ENCODE peak calls at places on chromosomes 13 and 19, in nine cellular contexts. One of them, this sample, is unnamed.

GRCh38 chr19:28980236-28980868 is 232.6 kb downstream of the UQCRFS1 start:
- DNase-seq in activated T-helper 1 cell treated with anti-CD3 and anti-CD28 coated beads, Interleukin-2, amount 50 U/mL, for 16 hours: no peak
- DNase-seq in stimulated activated CD4-positive, alpha-beta T cell treated with anti-CD3 and anti-CD28 coated beads, Interleukin-12 subunit alpha, Interleukin-12 subunit beta, amount 100 ng/mL, for 4 hours: no peak
- DNase-seq in amniotic stem cell: no peak
- DNase-seq in heart right ventricle: no peak
- DNase-seq in colonic mucosa: no peak
- DNase-seq in transverse colon: no peak
- DNase-seq in endothelial cell of umbilical vein: no peak
- DNase-seq in tibial artery: no peak
- DNase-seq in this sample: no peak

GRCh38 chr13:72296246-72296645 is 429.2 kb upstream of the DACH1 start:
- DNase-seq in stimulated activated CD4-positive, alpha-beta T cell treated with anti-CD3 and anti-CD28 coated beads, Interleukin-12 subunit alpha, Interleukin-12 subunit beta, amount 100 ng/mL, for 4 hours: no peak
- DNase-seq in colonic mucosa: no peak
- DNase-seq in tibial artery: no peak
- DNase-seq in heart right ventricle: no peak
- DNase-seq in transverse colon: no peak
- DNase-seq in amniotic stem cell: no peak
- DNase-seq in endothelial cell of umbilical vein: peak
- DNase-seq in activated T-helper 1 cell treated with anti-CD3 and anti-CD28 coated beads, Interleukin-2, amount 50 U/mL, for 16 hours: no peak
- DNase-seq in this sample: no peak

GRCh38 chr19:45568732-45569131 is 15.9 kb downstream of the OPA3 start:
- DNase-seq in heart right ventricle: no peak
- DNase-seq in stimulated activated CD4-positive, alpha-beta T cell treated with anti-CD3 and anti-CD28 coated beads, Interleukin-12 subunit alpha, Interleukin-12 subunit beta, amount 100 ng/mL, for 4 hours: no peak
- DNase-seq in transverse colon: no peak
- DNase-seq in amniotic stem cell: no peak
- DNase-seq in endothelial cell of umbilical vein: peak
- DNase-seq in tibial artery: no peak
- DNase-seq in colonic mucosa: no peak
- DNase-seq in activated T-helper 1 cell treated with anti-CD3 and anti-CD28 coated beads, Interleukin-2, amount 50 U/mL, for 16 hours: no peak
- DNase-seq in this sample: no peak

GRCh38 chr13:86383151-86383550 is 583.9 kb upstream of the SLITRK6 start:
- DNase-seq in transverse colon: no peak
- DNase-seq in heart right ventricle: no peak
- DNase-seq in stimulated activated CD4-positive, alpha-beta T cell treated with anti-CD3 and anti-CD28 coated beads, Interleukin-12 subunit alpha, Interleukin-12 subunit beta, amount 100 ng/mL, for 4 hours: no peak
- DNase-seq in amniotic stem cell: no peak
- DNase-seq in tibial artery: no peak
- DNase-seq in endothelial cell of umbilical vein: no peak
- DNase-seq in activated T-helper 1 cell treated with anti-CD3 and anti-CD28 coated beads, Interleukin-2, amount 50 U/mL, for 16 hours: no peak
- DNase-seq in colonic mucosa: no peak
- DNase-seq in this sample: no peak

GRCh38 chr13:101516262-101516661 is 63.8 kb downstream of the ITGBL1 start:
- DNase-seq in endothelial cell of umbilical vein: no peak
- DNase-seq in colonic mucosa: no peak
- DNase-seq in activated T-helper 1 cell treated with anti-CD3 and anti-CD28 coated beads, Interleukin-2, amount 50 U/mL, for 16 hours: no peak
- DNase-seq in heart right ventricle: no peak
- DNase-seq in tibial artery: no peak
- DNase-seq in transverse colon: no peak
- DNase-seq in stimulated activated CD4-positive, alpha-beta T cell treated with anti-CD3 and anti-CD28 coated beads, Interleukin-12 subunit alpha, Interleukin-12 subunit beta, amount 100 ng/mL, for 4 hours: no peak
- DNase-seq in amniotic stem cell: no peak
- DNase-seq in this sample: no peak

GRCh38 chr13:42487221-42487620 is 86.7 kb upstream of the TNFSF11 start:
- DNase-seq in tibial artery: no peak
- DNase-seq in endothelial cell of umbilical vein: no peak
- DNase-seq in amniotic stem cell: no peak
- DNase-seq in activated T-helper 1 cell treated with anti-CD3 and anti-CD28 coated beads, Interleukin-2, amount 50 U/mL, for 16 hours: no peak
- DNase-seq in transverse colon: no peak
- DNase-seq in stimulated activated CD4-positive, alpha-beta T cell treated with anti-CD3 and anti-CD28 coated beads, Interleukin-12 subunit alpha, Interleukin-12 subunit beta, amount 100 ng/mL, for 4 hours: no peak
- DNase-seq in colonic mucosa: no peak
- DNase-seq in heart right ventricle: no peak
- DNase-seq in this sample: no peak

GRCh38 chr13:66237411-66238062 is 992.6 kb downstream of the PCDH9 start:
- DNase-seq in heart right ventricle: no peak
- DNase-seq in transverse colon: no peak
- DNase-seq in tibial artery: no peak
- DNase-seq in activated T-helper 1 cell treated with anti-CD3 and anti-CD28 coated beads, Interleukin-2, amount 50 U/mL, for 16 hours: no peak
- DNase-seq in stimulated activated CD4-positive, alpha-beta T cell treated with anti-CD3 and anti-CD28 coated beads, Interleukin-12 subunit alpha, Interleukin-12 subunit beta, amount 100 ng/mL, for 4 hours: no peak
- DNase-seq in amniotic stem cell: no peak
- DNase-seq in endothelial cell of umbilical vein: no peak
- DNase-seq in colonic mucosa: no peak
- DNase-seq in this sample: no peak

GRCh38 chr19:55907746-55908145 is 24.4 kb downstream of the NLRP13 start:
- DNase-seq in transverse colon: no peak
- DNase-seq in tibial artery: no peak
- DNase-seq in amniotic stem cell: no peak
- DNase-seq in colonic mucosa: no peak
- DNase-seq in heart right ventricle: no peak
- DNase-seq in stimulated activated CD4-positive, alpha-beta T cell treated with anti-CD3 and anti-CD28 coated beads, Interleukin-12 subunit alpha, Interleukin-12 subunit beta, amount 100 ng/mL, for 4 hours: no peak
- DNase-seq in activated T-helper 1 cell treated with anti-CD3 and anti-CD28 coated beads, Interleukin-2, amount 50 U/mL, for 16 hours: no peak
- DNase-seq in endothelial cell of umbilical vein: no peak
- DNase-seq in this sample: no peak

GRCh38 chr19:14943601-14944000 is 2.3 kb downstream of the OR7C2 start:
- DNase-seq in tibial artery: no peak
- DNase-seq in transverse colon: no peak
- DNase-seq in heart right ventricle: no peak
- DNase-seq in amniotic stem cell: no peak
- DNase-seq in endothelial cell of umbilical vein: no peak
- DNase-seq in activated T-helper 1 cell treated with anti-CD3 and anti-CD28 coated beads, Interleukin-2, amount 50 U/mL, for 16 hours: no peak
- DNase-seq in colonic mucosa: no peak
- DNase-seq in stimulated activated CD4-positive, alpha-beta T cell treated with anti-CD3 and anti-CD28 coated beads, Interleukin-12 subunit alpha, Interleukin-12 subunit beta, amount 100 ng/mL, for 4 hours: no peak
- DNase-seq in this sample: no peak

GRCh38 chr13:93218583-93218982 is 8.0 kb upstream of the GPC6 start:
- DNase-seq in activated T-helper 1 cell treated with anti-CD3 and anti-CD28 coated beads, Interleukin-2, amount 50 U/mL, for 16 hours: no peak
- DNase-seq in stimulated activated CD4-positive, alpha-beta T cell treated with anti-CD3 and anti-CD28 coated beads, Interleukin-12 subunit alpha, Interleukin-12 subunit beta, amount 100 ng/mL, for 4 hours: no peak
- DNase-seq in endothelial cell of umbilical vein: no peak
- DNase-seq in colonic mucosa: no peak
- DNase-seq in tibial artery: no peak
- DNase-seq in transverse colon: no peak
- DNase-seq in amniotic stem cell: no peak
- DNase-seq in heart right ventricle: no peak
- DNase-seq in this sample: no peak

GRCh38 chr13:33927315-33927714 is 109.4 kb downstream of the RFC3 start:
- DNase-seq in heart right ventricle: no peak
- DNase-seq in tibial artery: peak
- DNase-seq in transverse colon: no peak
- DNase-seq in activated T-helper 1 cell treated with anti-CD3 and anti-CD28 coated beads, Interleukin-2, amount 50 U/mL, for 16 hours: no peak
- DNase-seq in stimulated activated CD4-positive, alpha-beta T cell treated with anti-CD3 and anti-CD28 coated beads, Interleukin-12 subunit alpha, Interleukin-12 subunit beta, amount 100 ng/mL, for 4 hours: no peak
- DNase-seq in endothelial cell of umbilical vein: no peak
- DNase-seq in colonic mucosa: no peak
- DNase-seq in amniotic stem cell: no peak
- DNase-seq in this sample: peak

GRCh38 chr19:33905473-33905936 is 108.8 kb downstream of the KCTD15 start:
- DNase-seq in tibial artery: no peak
- DNase-seq in heart right ventricle: peak
- DNase-seq in transverse colon: peak
- DNase-seq in activated T-helper 1 cell treated with anti-CD3 and anti-CD28 coated beads, Interleukin-2, amount 50 U/mL, for 16 hours: no peak
- DNase-seq in amniotic stem cell: no peak
- DNase-seq in colonic mucosa: peak
- DNase-seq in endothelial cell of umbilical vein: peak
- DNase-seq in stimulated activated CD4-positive, alpha-beta T cell treated with anti-CD3 and anti-CD28 coated beads, Interleukin-12 subunit alpha, Interleukin-12 subunit beta, amount 100 ng/mL, for 4 hours: no peak
- DNase-seq in this sample: no peak

GRCh38 chr19:44931541-44931940 is 10.5 kb upstream of the APOC4 start:
- DNase-seq in activated T-helper 1 cell treated with anti-CD3 and anti-CD28 coated beads, Interleukin-2, amount 50 U/mL, for 16 hours: no peak
- DNase-seq in colonic mucosa: no peak
- DNase-seq in heart right ventricle: no peak
- DNase-seq in stimulated activated CD4-positive, alpha-beta T cell treated with anti-CD3 and anti-CD28 coated beads, Interleukin-12 subunit alpha, Interleukin-12 subunit beta, amount 100 ng/mL, for 4 hours: no peak
- DNase-seq in endothelial cell of umbilical vein: no peak
- DNase-seq in tibial artery: no peak
- DNase-seq in amniotic stem cell: no peak
- DNase-seq in transverse colon: no peak
- DNase-seq in this sample: no peak

GRCh38 chr13:40026741-40027140 is 371.3 kb downstream of the COG6 start:
- DNase-seq in activated T-helper 1 cell treated with anti-CD3 and anti-CD28 coated beads, Interleukin-2, amount 50 U/mL, for 16 hours: peak
- DNase-seq in colonic mucosa: no peak
- DNase-seq in stimulated activated CD4-positive, alpha-beta T cell treated with anti-CD3 and anti-CD28 coated beads, Interleukin-12 subunit alpha, Interleukin-12 subunit beta, amount 100 ng/mL, for 4 hours: peak
- DNase-seq in amniotic stem cell: no peak
- DNase-seq in tibial artery: no peak
- DNase-seq in endothelial cell of umbilical vein: no peak
- DNase-seq in heart right ventricle: no peak
- DNase-seq in transverse colon: no peak
- DNase-seq in this sample: no peak

GRCh38 chr13:48828962-48829405 is 146.7 kb upstream of the FNDC3A start:
- DNase-seq in endothelial cell of umbilical vein: no peak
- DNase-seq in transverse colon: no peak
- DNase-seq in heart right ventricle: no peak
- DNase-seq in stimulated activated CD4-positive, alpha-beta T cell treated with anti-CD3 and anti-CD28 coated beads, Interleukin-12 subunit alpha, Interleukin-12 subunit beta, amount 100 ng/mL, for 4 hours: no peak
- DNase-seq in tibial artery: no peak
- DNase-seq in amniotic stem cell: no peak
- DNase-seq in colonic mucosa: no peak
- DNase-seq in activated T-helper 1 cell treated with anti-CD3 and anti-CD28 coated beads, Interleukin-2, amount 50 U/mL, for 16 hours: no peak
- DNase-seq in this sample: no peak

GRCh38 chr19:7927605-7928333 is 1.8 kb upstream of the CTXN1 start:
- DNase-seq in endothelial cell of umbilical vein: no peak
- DNase-seq in amniotic stem cell: no peak
- DNase-seq in tibial artery: peak
- DNase-seq in heart right ventricle: no peak
- DNase-seq in stimulated activated CD4-positive, alpha-beta T cell treated with anti-CD3 and anti-CD28 coated beads, Interleukin-12 subunit alpha, Interleukin-12 subunit beta, amount 100 ng/mL, for 4 hours: no peak
- DNase-seq in activated T-helper 1 cell treated with anti-CD3 and anti-CD28 coated beads, Interleukin-2, amount 50 U/mL, for 16 hours: no peak
- DNase-seq in transverse colon: no peak
- DNase-seq in colonic mucosa: no peak
- DNase-seq in this sample: no peak

This sample was measured in HFF-Myc.